ENCODE peak calls at places on chromosomes 6 and 20, in seven cellular contexts. I is SJSA1; Z is GM04503; W is A172; V is heart right ventricle; Q is stimulated activated CD4-positive, alpha-beta T cell treated with anti-CD3 and anti-CD28 coated beads, Interleukin-2, amount 100 ng/mL, for 48 hours; K is AG20443. H is an unnamed sample.

GRCh38 chr20:59153355-59153681 is 10.3 kb upstream of the ZNF831 start:
- DNase-seq in I (no peak), Z (no peak), W (no peak), V (peak; percentile 70), Q (no peak), K (no peak), H (no peak)

GRCh38 chr6:130670142-130670541 is 157.1 kb upstream of the SMLR1 start:
- DNase-seq in I (no peak), Z (no peak), W (peak; percentile 27), V (no peak), Q (no peak), K (no peak), H (no peak)

GRCh38 chr6:150076196-150076893 is 7.4 kb upstream of the ULBP3 start:
- DNase-seq in I (no peak), Z (no peak), W (no peak), V (no peak), Q (no peak), K (no peak), H (no peak)

GRCh38 chr6:43772571-43773049 is 2.6 kb downstream of the VEGFA start:
- DNase-seq in I (no peak), Z (no peak), W (no peak), V (peak; percentile 54), Q (no peak), K (no peak), H (peak; percentile 33)

GRCh38 chr20:7760261-7761048 is 179.8 kb downstream of the HAO1 start:
- DNase-seq in I (no peak), Z (no peak), W (no peak), V (no peak), Q (no peak), K (no peak), H (no peak)

GRCh38 chr6:36682328-36683144 is 4.0 kb downstream of the CDKN1A start:
- DNase-seq in I (no peak), Z (no peak), W (peak; percentile 77), V (peak; percentile 47), Q (peak; percentile 39), K (no peak), H (peak; percentile 74)

GRCh38 chr6:25173951-25174474 is 105.2 kb upstream of the CARMIL1 start:
- DNase-seq in I (no peak), Z (peak; percentile 85), W (peak; percentile 92), V (no peak), Q (no peak), K (peak; percentile 49), H (no peak)

GRCh38 chr6:91781946-91782345 is 1195.1 kb upstream of the MAP3K7 start:
- DNase-seq in I (no peak), Z (no peak), W (no peak), V (no peak), Q (no peak), K (no peak), H (no peak)

GRCh38 chr6:167670938-167671338 is 155.8 kb upstream of the AFDN start:
- DNase-seq in I (no peak), Z (no peak), W (no peak), V (no peak), Q (no peak), K (no peak), H (no peak)

GRCh38 chr20:48331518-48332286 is 496.1 kb downstream of the PREX1 start:
- DNase-seq in I (no peak), Z (no peak), W (no peak), V (no peak), Q (no peak), K (no peak), H (no peak)

GRCh38 chr6:17193376-17193775 is 87.8 kb upstream of the RBM24 start:
- DNase-seq in I (no peak), Z (no peak), W (no peak), V (no peak), Q (no peak), K (peak; percentile 17), H (no peak)

GRCh38 chr6:169592558-169592957 is 109.3 kb downstream of the WDR27 start:
- DNase-seq in I (no peak), Z (peak; percentile 30), W (peak; percentile 43), V (no peak), Q (no peak), K (no peak), H (no peak)

GRCh38 chr20:801678-802077 is 31.8 kb upstream of the FAM110A start:
- DNase-seq in I (no peak), Z (no peak), W (no peak), V (no peak), Q (no peak), K (no peak), H (no peak)

GRCh38 chr20:48592107-48592940 is 235.5 kb downstream of the PREX1 start:
- DNase-seq in I (no peak), Z (no peak), W (no peak), V (no peak), Q (no peak), K (no peak), H (no peak)

GRCh38 chr20:64159711-64160110 is 4.5 kb upstream of the MYT1 start:
- DNase-seq in I (no peak), Z (no peak), W (no peak), V (no peak), Q (no peak), K (no peak), H (no peak)

GRCh38 chr20:34311118-34312023 is 8.2 kb upstream of the AHCY start:
- DNase-seq in I (no peak), Z (no peak), W (no peak), V (no peak), Q (no peak), K (peak; percentile 22), H (peak; percentile 7)

GRCh38 chr6:170480045-170480714 is 72.9 kb downstream of the PSMB1 start:
- DNase-seq in I (no peak), Z (no peak), W (no peak), V (no peak), Q (no peak), K (peak; percentile 42), H (no peak)

GRCh38 chr20:8431538-8432434 is 299.7 kb downstream of the PLCB1 start:
- DNase-seq in I (no peak), Z (no peak), W (no peak), V (peak; percentile 73), Q (no peak), K (no peak), H (no peak)

GRCh38 chr20:24934716-24935115 is 14.4 kb upstream of the CST7 start:
- DNase-seq in I (no peak), Z (no peak), W (no peak), V (no peak), Q (no peak), K (no peak), H (no peak)

GRCh38 chr20:32516985-32517873 is 67.9 kb downstream of the NOL4L start:
- DNase-seq in I (peak; percentile 69), Z (no peak), W (no peak), V (no peak), Q (no peak), K (no peak), H (no peak)

GRCh38 chr6:155694429-155694795 is 238.8 kb upstream of the NOX3 start:
- DNase-seq in I (no peak), Z (no peak), W (no peak), V (no peak), Q (no peak), K (no peak), H (no peak)

GRCh38 chr6:16336056-16336810 is 97.8 kb downstream of the GMPR start:
- DNase-seq in I (no peak), Z (no peak), W (no peak), V (no peak), Q (no peak), K (no peak), H (no peak)

GRCh38 chr20:58179432-58180099 is 48.9 kb downstream of the ANKRD60 start:
- DNase-seq in I (peak; percentile 61), Z (no peak), W (no peak), V (peak; percentile 72), Q (peak; percentile 70), K (peak; percentile 89), H (peak; percentile 77)

GRCh38 chr6:105894556-105894955 is 191.6 kb upstream of the PRDM1 start:
- DNase-seq in I (no peak), Z (no peak), W (no peak), V (no peak), Q (no peak), K (no peak), H (no peak)

GRCh38 chr6:28825732-28826293 is 98.0 kb downstream of the TRIM27 start:
- DNase-seq in I (no peak), Z (no peak), W (no peak), V (no peak), Q (no peak), K (no peak), H (no peak)

GRCh38 chr6:158591134-158591809 is 31.4 kb downstream of the TMEM181 start:
- DNase-seq in I (no peak), Z (no peak), W (no peak), V (no peak), Q (no peak), K (no peak), H (no peak)

GRCh38 chr6:41734666-41735426 is 562 bp downstream of the TFEB start:
- DNase-seq in I (peak; percentile 74), Z (no peak), W (peak; percentile 74), V (peak; percentile 86), Q (peak; percentile 45), K (peak; percentile 90), H (peak; percentile 71)

GRCh38 chr6:146090474-146090873 is 61.6 kb downstream of the GRM1 start:
- DNase-seq in I (no peak), Z (no peak), W (peak; percentile 34), V (no peak), Q (no peak), K (no peak), H (no peak)

GRCh38 chr6:93746892-93747291 is 327.5 kb upstream of the EPHA7 start:
- DNase-seq in I (no peak), Z (no peak), W (no peak), V (no peak), Q (no peak), K (no peak), H (no peak)

H was measured in stimulated activated naive CD8-positive, alpha-beta T cell treated with anti-CD3 and anti-CD28 coated beads, Interleukin-15, amount 100 ng/mL, for 72 hours.